ENCODE peak calls at places on chromosomes 5 and 9, in seven cellular contexts. N, Y, V, E, J, G and W are unnamed samples.

GRCh38 chr5:135477594-135477993 is 25.4 kb upstream of the TIFAB start:
- DNase-seq in N (no peak), Y (no peak), V (no peak), E (no peak), J (no peak), G (no peak), W (no peak)

GRCh38 chr9:18601026-18601425 is 127.1 kb downstream of the ADAMTSL1 start:
- DNase-seq in N (no peak), Y (peak), V (no peak), E (no peak), J (no peak), G (no peak), W (no peak)

GRCh38 chr5:141420855-141421488 is at the start of gene PCDHGA11:
- DNase-seq in N (peak), Y (peak), V (peak), E (no peak), J (no peak), G (no peak), W (no peak)

GRCh38 chr5:107601076-107601475 is 69.7 kb downstream of the EFNA5 start:
- DNase-seq in N (no peak), Y (no peak), V (no peak), E (no peak), J (no peak), G (no peak), W (no peak)

GRCh38 chr5:9564752-9565151 is 18.9 kb upstream of the SEMA5A start:
- DNase-seq in N (no peak), Y (no peak), V (no peak), E (no peak), J (no peak), G (no peak), W (no peak)

GRCh38 chr5:137921931-137922330 is 32.7 kb downstream of the PKD2L2 start:
- DNase-seq in N (no peak), Y (peak), V (no peak), E (no peak), J (no peak), G (no peak), W (peak)

GRCh38 chr5:55308254-55308836 is 556 bp downstream of the MTREX start:
- DNase-seq in N (no peak), Y (peak), V (no peak), E (no peak), J (no peak), G (peak), W (no peak)

GRCh38 chr5:5101676-5102075 is 38.5 kb upstream of the ADAMTS16 start:
- DNase-seq in N (no peak), Y (no peak), V (no peak), E (no peak), J (no peak), G (no peak), W (no peak)

GRCh38 chr5:15285901-15286583 is 213.9 kb upstream of the FBXL7 start:
- DNase-seq in N (no peak), Y (peak), V (no peak), E (no peak), J (no peak), G (no peak), W (no peak)

GRCh38 chr5:3659907-3660306 is 64.3 kb downstream of the IRX1 start:
- DNase-seq in N (no peak), Y (peak), V (no peak), E (no peak), J (no peak), G (no peak), W (no peak)

GRCh38 chr5:42337607-42338006 is 85.6 kb upstream of the GHR start:
- DNase-seq in N (no peak), Y (no peak), V (no peak), E (no peak), J (no peak), G (no peak), W (no peak)

GRCh38 chr5:139390639-139391569 is 1.2 kb upstream of the MZB1 start:
- DNase-seq in N (no peak), Y (no peak), V (no peak), E (no peak), J (no peak), G (no peak), W (no peak)

GRCh38 chr9:124371183-124371582 is 44.1 kb downstream of the PSMB7 start:
- DNase-seq in N (no peak), Y (peak), V (no peak), E (no peak), J (no peak), G (no peak), W (no peak)

GRCh38 chr5:147558131-147558730 is 48.4 kb upstream of the DPYSL3 start:
- DNase-seq in N (no peak), Y (peak), V (no peak), E (no peak), J (no peak), G (no peak), W (no peak)

GRCh38 chr9:82570226-82570625 is 492.7 kb downstream of the RASEF start:
- DNase-seq in N (no peak), Y (peak), V (no peak), E (no peak), J (no peak), G (no peak), W (no peak)

GRCh38 chr5:79503794-79504495 is 10.0 kb downstream of the HOMER1 start:
- DNase-seq in N (no peak), Y (no peak), V (no peak), E (no peak), J (no peak), G (no peak), W (peak)

GRCh38 chr9:26947736-26948135 is 694 bp upstream of the PLAA start:
- DNase-seq in N (no peak), Y (no peak), V (no peak), E (no peak), J (no peak), G (no peak), W (no peak)